ENCODE peak calls at places on chromosome 22, in ten cellular contexts. R is hippocampal formation; S is OCI-LY7; C is WTC11; U is activated naive CD4-positive, alpha-beta T cell; E is stimulated activated CD4-positive, alpha-beta T cell treated with anti-CD3 and anti-CD28 coated beads, Interleukin-1b, Interleukin-23, amount 100 ng/mL, for 48 hours; H is left kidney; J is activated T-helper 1 cell treated with anti-CD3 and anti-CD28 coated beads, Interleukin-12 subunit alpha, Interleukin-12 subunit beta, Interleukin-2, Interleukin-4 antibody, amounts not matched to agents 30 ng/mL and 10 ng/mL and 1 ng/mL, durations not matched to agents 14 hours and 24 hours and 36 hours; P is activated naive CD8-positive, alpha-beta T cell treated with anti-CD3 and anti-CD28 coated beads for 36 hours; O is fibroblast of pulmonary artery. F is an unnamed sample.

GRCh38 chr22:50072167-50072555 is 13.1 kb downstream of the MLC1 start:
- DNase-seq in R (no peak), S (no peak), C (no peak), U (no peak), E (no peak), H (no peak), J (no peak), P (no peak), O (no peak), F (no peak)

GRCh38 chr22:48950151-48950915 is 877.3 kb downstream of the BRD1 start:
- DNase-seq in R (no peak), S (no peak), C (no peak), U (no peak), E (no peak), H (peak; percentile 58), J (no peak), P (no peak), O (no peak), F (no peak)

GRCh38 chr22:20174785-20175596 is 24.1 kb upstream of the CCDC188 start:
- DNase-seq in R (no peak), S (no peak), C (no peak), U (no peak), E (no peak), H (peak; percentile 35), J (no peak), P (no peak), O (peak; percentile 13), F (no peak)

GRCh38 chr22:43883012-43883661 is 8.7 kb downstream of the PNPLA5 start:
- DNase-seq in R (no peak), S (peak; percentile 75), C (peak; percentile 78), U (peak; percentile 4), E (peak; percentile 52), H (peak; percentile 88), J (peak; percentile 23), P (peak; percentile 46), O (peak; percentile 69), F (peak; percentile 86)

GRCh38 chr22:25829808-25830777 is 88.1 kb downstream of the MYO18B start:
- DNase-seq in R (no peak), S (no peak), C (no peak), U (no peak), E (no peak), H (no peak), J (no peak), P (no peak), O (no peak), F (no peak)

GRCh38 chr22:20464096-20464614 is 26.5 kb upstream of the SCARF2 start:
- DNase-seq in R (no peak), S (peak; percentile 52), C (no peak), U (peak; percentile 56), E (peak; percentile 70), H (no peak), J (peak; percentile 64), P (peak; percentile 62), O (no peak), F (peak; percentile 52)

GRCh38 chr22:30947821-30948454 is 20.6 kb downstream of the MORC2 start:
- DNase-seq in R (no peak), S (peak; percentile 44), C (no peak), U (no peak), E (no peak), H (peak; percentile 74), J (no peak), P (no peak), O (peak; percentile 81), F (no peak)

GRCh38 chr22:35218079-35218478 is 39.2 kb upstream of the HMGXB4 start:
- DNase-seq in R (no peak), S (no peak), C (no peak), U (no peak), E (no peak), H (no peak), J (no peak), P (no peak), O (no peak), F (no peak)

GRCh38 chr22:45671051-45671782 is 417 bp upstream of the ATXN10 start:
- DNase-seq in R (no peak), S (no peak), C (peak; percentile 90), U (no peak), E (no peak), H (peak; percentile 39), J (no peak), P (no peak), O (no peak), F (no peak)

GRCh38 chr22:24486501-24486921 is 8.6 kb upstream of the UPB1 start:
- DNase-seq in R (no peak), S (no peak), C (no peak), U (no peak), E (peak; percentile 61), H (no peak), J (peak; percentile 17), P (no peak), O (peak; percentile 70), F (no peak)

GRCh38 chr22:20088263-20088648 is 8.2 kb downstream of the DGCR8 start:
- DNase-seq in R (no peak), S (no peak), C (no peak), U (no peak), E (no peak), H (no peak), J (no peak), P (no peak), O (no peak), F (no peak)

GRCh38 chr22:20448630-20449029 is 11.0 kb upstream of the SCARF2 start:
- DNase-seq in R (no peak), S (no peak), C (no peak), U (no peak), E (no peak), H (no peak), J (no peak), P (no peak), O (no peak), F (no peak)

GRCh38 chr22:48754611-48755331 is 1072.9 kb downstream of the BRD1 start:
- DNase-seq in R (no peak), S (no peak), C (no peak), U (no peak), E (no peak), H (no peak), J (no peak), P (no peak), O (no peak), F (no peak)

GRCh38 chr22:37056246-37056645 is 4.7 kb downstream of the KCTD17 start:
- DNase-seq in R (no peak), S (no peak), C (no peak), U (no peak), E (no peak), H (no peak), J (no peak), P (no peak), O (no peak), F (no peak)

GRCh38 chr22:22655452-22656108 is 11.2 kb downstream of the GGTLC2 start:
- DNase-seq in R (no peak), S (no peak), C (no peak), U (no peak), E (no peak), H (no peak), J (no peak), P (no peak), O (no peak), F (no peak)

GRCh38 chr22:30617819-30618218 is 10.8 kb downstream of the TCN2 start:
- DNase-seq in R (no peak), S (no peak), C (no peak), U (no peak), E (no peak), H (no peak), J (no peak), P (no peak), O (no peak), F (no peak)

GRCh38 chr22:30186048-30186447 is 60.5 kb downstream of the LIF start:
- DNase-seq in R (no peak), S (no peak), C (no peak), U (no peak), E (no peak), H (no peak), J (no peak), P (no peak), O (no peak), F (no peak)

GRCh38 chr22:19892249-19892879 is 37.7 kb upstream of the GNB1L start:
- DNase-seq in R (no peak), S (peak; percentile 66), C (no peak), U (peak; percentile 58), E (peak; percentile 74), H (peak; percentile 87), J (peak; percentile 28), P (peak; percentile 72), O (peak; percentile 69), F (peak; percentile 71)

GRCh38 chr22:43376765-43377485 is 33.8 kb upstream of the SCUBE1 start:
- DNase-seq in R (no peak), S (no peak), C (no peak), U (no peak), E (no peak), H (peak; percentile 36), J (peak; percentile 11), P (peak; percentile 42), O (no peak), F (peak; percentile 51)

GRCh38 chr22:22528780-22529179 is 8.7 kb upstream of the ZNF280A start:
- DNase-seq in R (no peak), S (no peak), C (no peak), U (no peak), E (no peak), H (no peak), J (no peak), P (no peak), O (no peak), F (no peak)

GRCh38 chr22:49934144-49934890 is 15.9 kb downstream of the CRELD2 start:
- DNase-seq in R (peak; percentile 12), S (no peak), C (no peak), U (peak; percentile 26), E (peak; percentile 54), H (no peak), J (no peak), P (no peak), O (no peak), F (no peak)

GRCh38 chr22:36288571-36289405 is 35.9 kb downstream of the APOL1 start:
- DNase-seq in R (no peak), S (no peak), C (no peak), U (no peak), E (no peak), H (no peak), J (no peak), P (no peak), O (no peak), F (no peak)

GRCh38 chr22:34845391-34845790 is 220.6 kb upstream of the ISX start:
- DNase-seq in R (no peak), S (no peak), C (no peak), U (no peak), E (no peak), H (no peak), J (no peak), P (no peak), O (no peak), F (no peak)

GRCh38 chr22:32987081-32987631 is 71.0 kb downstream of the SYN3 start:
- DNase-seq in R (no peak), S (no peak), C (peak; percentile 62), U (no peak), E (no peak), H (peak; percentile 31), J (no peak), P (no peak), O (peak; percentile 57), F (no peak)

GRCh38 chr22:20201837-20202392 is 51.1 kb upstream of the CCDC188 start:
- DNase-seq in R (no peak), S (no peak), C (no peak), U (no peak), E (no peak), H (no peak), J (no peak), P (no peak), O (no peak), F (no peak)

GRCh38 chr22:37967637-37968451 is 14.3 kb downstream of the POLR2F start:
- DNase-seq in R (no peak), S (no peak), C (no peak), U (no peak), E (no peak), H (no peak), J (no peak), P (no peak), O (no peak), F (no peak)

GRCh38 chr22:37284807-37285355 is 2.6 kb downstream of the CYTH4 start:
- DNase-seq in R (peak; percentile 50), S (peak; percentile 85), C (no peak), U (peak; percentile 48), E (no peak), H (no peak), J (no peak), P (no peak), O (no peak), F (peak; percentile 68)

GRCh38 chr22:41261541-41262249 is 21.0 kb upstream of the CHADL start:
- DNase-seq in R (no peak), S (no peak), C (no peak), U (no peak), E (no peak), H (no peak), J (no peak), P (no peak), O (no peak), F (no peak)

F was measured in GM10248.